ENCODE peak calls at places on chromosome 14, in four cellular contexts. K is tibial nerve, E is stomach, L is A549. M is an unnamed sample.

GRCh38 chr14:99275222-99275584 is 3.2 kb upstream of the BCL11B start:
- DNase-seq in K (no peak), E (no peak), L (no peak), M (no peak)

GRCh38 chr14:45492876-45493275 is 239.9 kb upstream of the MIS18BP1 start:
- DNase-seq in K (no peak), E (no peak), L (no peak), M (no peak)

GRCh38 chr14:59148334-59148900 is 40.0 kb upstream of the DAAM1 start:
- DNase-seq in K (no peak), E (no peak), L (no peak), M (no peak)

GRCh38 chr14:89899917-89900680 is 54.4 kb downstream of the EFCAB11 start:
- DNase-seq in K (no peak), E (no peak), L (no peak), M (no peak)

GRCh38 chr14:100739306-100739705 is 12.6 kb downstream of the DLK1 start:
- DNase-seq in K (no peak), E (no peak), L (no peak), M (no peak)

GRCh38 chr14:99189201-99189801 is 82.7 kb downstream of the BCL11B start:
- DNase-seq in K (no peak), E (no peak), L (no peak), M (no peak)

GRCh38 chr14:94462219-94462551 is 9.6 kb upstream of the SERPINA11 start:
- DNase-seq in K (no peak), E (no peak), L (no peak), M (no peak)

GRCh38 chr14:100438678-100439592 is 115.8 kb downstream of the SLC25A47 start:
- DNase-seq in K (no peak), E (peak), L (peak), M (no peak)

GRCh38 chr14:62532186-62532585 is 513.1 kb downstream of the KCNH5 start:
- DNase-seq in K (no peak), E (no peak), L (no peak), M (no peak)

GRCh38 chr14:36625014-36625413 is 36.6 kb upstream of the PAX9 start:
- DNase-seq in K (no peak), E (no peak), L (no peak), M (no peak)

GRCh38 chr14:55240526-55241178 is 30.6 kb upstream of the FBXO34 start:
- DNase-seq in K (no peak), E (no peak), L (no peak), M (peak)

GRCh38 chr14:31477248-31477647 is 10.6 kb downstream of the GPR33 start:
- DNase-seq in K (no peak), E (no peak), L (no peak), M (no peak)

GRCh38 chr14:23109769-23110168 is 5.0 kb upstream of the CIROP start:
- DNase-seq in K (no peak), E (no peak), L (no peak), M (no peak)

GRCh38 chr14:101926620-101927019 is 37.8 kb upstream of the DYNC1H1 start:
- DNase-seq in K (no peak), E (no peak), L (no peak), M (peak)

GRCh38 chr14:77804592-77804991 is 4.7 kb downstream of the ADCK1 start:
- DNase-seq in K (no peak), E (no peak), L (peak), M (no peak)

GRCh38 chr14:104085032-104085888 is at the start of gene ASPG:
- DNase-seq in K (no peak), E (peak), L (peak), M (no peak)

GRCh38 chr14:37668646-37669045 is 73.2 kb downstream of the TTC6 start:
- DNase-seq in K (no peak), E (no peak), L (no peak), M (no peak)

GRCh38 chr14:71371711-71372396 is 464.6 kb downstream of the PCNX1 start:
- DNase-seq in K (no peak), E (no peak), L (no peak), M (no peak)

GRCh38 chr14:96362071-96362964 is 823 bp downstream of the ATG2B start:
- DNase-seq in K (peak), E (peak), L (peak), M (peak)

GRCh38 chr14:86787782-86788181 is 1205.2 kb downstream of the GALC start:
- DNase-seq in K (no peak), E (no peak), L (no peak), M (no peak)

GRCh38 chr14:105257464-105257863 is 9.1 kb downstream of the BTBD6 start:
- DNase-seq in K (no peak), E (no peak), L (no peak), M (no peak)

GRCh38 chr14:41901089-41901488 is 294.4 kb downstream of the LRFN5 start:
- DNase-seq in K (no peak), E (no peak), L (no peak), M (no peak)

GRCh38 chr14:22545842-22546721 is 42.9 kb downstream of the DAD1 start:
- DNase-seq in K (no peak), E (no peak), L (no peak), M (no peak)

GRCh38 chr14:85531141-85531593 is 1.2 kb downstream of the FLRT2 start:
- DNase-seq in K (peak), E (peak), L (peak), M (peak)

GRCh38 chr14:95979339-95980042 is 59.7 kb upstream of the C14orf132 start:
- DNase-seq in K (no peak), E (no peak), L (no peak), M (no peak)

GRCh38 chr14:26008290-26008689 is 589.5 kb downstream of the NOVA1 start:
- DNase-seq in K (no peak), E (no peak), L (no peak), M (no peak)

GRCh38 chr14:34857689-34858449 is 17.3 kb downstream of the BAZ1A start:
- DNase-seq in K (no peak), E (no peak), L (no peak), M (no peak)

GRCh38 chr14:31944256-31945073 is 132.6 kb upstream of the ARHGAP5 start:
- DNase-seq in K (no peak), E (peak), L (peak), M (no peak)

GRCh38 chr14:91315844-91316267 is 71.4 kb upstream of the GPR68 start:
- DNase-seq in K (no peak), E (peak), L (no peak), M (no peak)

GRCh38 chr14:54182419-54183040 is 214.3 kb upstream of the CDKN3 start:
- DNase-seq in K (no peak), E (no peak), L (no peak), M (no peak)

GRCh38 chr14:98906123-98906995 is 365.6 kb downstream of the BCL11B start:
- DNase-seq in K (peak), E (no peak), L (peak), M (peak)

GRCh38 chr14:75435473-75435872 is 7.7 kb downstream of the JDP2 start:
- DNase-seq in K (no peak), E (no peak), L (no peak), M (no peak)

GRCh38 chr14:21084988-21085853 is 13.2 kb downstream of the ZNF219 start:
- DNase-seq in K (no peak), E (peak), L (no peak), M (no peak)

GRCh38 chr14:21086908-21087293 is 11.6 kb downstream of the ZNF219 start:
- DNase-seq in K (no peak), E (no peak), L (no peak), M (no peak)

GRCh38 chr14:21081521-21082184 is 11.5 kb downstream of the ARHGEF40 start:
- DNase-seq in K (no peak), E (no peak), L (no peak), M (no peak)

GRCh38 chr14:21084396-21084795 is 14.1 kb downstream of the ZNF219 start:
- DNase-seq in K (no peak), E (no peak), L (no peak), M (no peak)

DNA sequence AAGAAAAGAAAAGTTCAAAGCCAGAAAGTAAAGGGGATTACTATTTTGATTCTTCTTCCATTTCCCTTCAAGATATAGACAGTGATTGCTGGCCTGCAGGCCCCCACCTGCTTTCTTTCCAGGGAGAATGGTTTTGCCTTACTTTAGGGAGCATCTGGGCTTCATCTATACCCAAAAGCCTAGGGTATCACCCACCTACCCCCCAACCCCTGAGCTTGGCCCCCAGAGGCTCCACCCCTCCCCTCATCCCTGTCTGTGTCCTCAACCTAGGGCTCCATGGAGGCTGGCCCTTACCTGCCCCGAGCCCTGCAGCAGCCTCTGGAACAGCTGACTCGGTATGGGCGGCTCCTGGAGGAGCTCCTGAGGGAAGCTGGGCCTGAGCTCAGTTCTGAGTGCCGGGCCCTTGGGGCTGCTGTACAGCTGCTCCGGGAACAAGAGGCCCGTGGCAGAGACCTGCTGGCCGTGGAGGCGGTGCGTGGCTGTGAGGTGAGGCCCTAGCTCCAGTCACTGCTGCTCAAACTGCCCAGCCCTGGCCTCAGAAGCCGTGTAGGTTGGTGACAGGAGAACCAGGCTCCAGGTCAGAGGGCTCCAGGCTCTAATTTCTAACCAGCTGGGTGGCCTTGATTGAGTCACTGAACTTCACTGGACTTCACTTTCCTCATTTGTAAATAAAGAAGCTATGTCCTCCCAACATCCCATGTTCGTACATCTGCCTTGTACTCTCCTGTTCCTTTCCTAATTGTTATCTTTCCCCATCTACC is 13.6 kb downstream of the ARHGEF40 start:
- DNase-seq in K (no peak), E (no peak), L (no peak), M (no peak)
- TF ChIP-seq POLR2A in K (no peak), E (no peak), L (no peak), M (no peak)

DNA sequence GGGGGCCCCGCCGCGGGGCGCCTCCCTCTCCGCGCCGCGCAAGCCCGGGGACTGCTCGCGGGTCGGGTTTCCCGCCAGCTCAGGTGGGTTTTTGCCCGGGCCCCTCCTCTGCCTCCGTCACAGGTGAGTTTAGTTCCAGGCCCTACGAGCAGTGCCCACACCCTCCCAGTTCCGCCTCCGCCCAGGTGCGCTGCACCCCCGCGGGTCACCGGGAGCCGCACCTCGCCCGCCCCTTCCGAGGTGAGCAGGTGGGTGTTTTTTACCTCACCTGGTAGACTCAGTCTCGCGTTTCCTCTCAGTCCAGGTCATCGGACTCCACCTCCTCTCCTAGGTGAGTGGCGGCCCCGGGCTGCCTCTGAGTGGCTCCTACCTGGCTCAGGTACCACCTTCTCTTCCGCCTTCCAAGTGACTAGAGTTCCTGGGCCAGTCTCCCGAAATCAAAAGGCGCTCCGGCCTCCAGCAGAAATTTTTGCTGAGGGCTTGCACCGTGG is at the start of gene TMEM30B:
- DNase-seq in K (no peak), E (peak), L (no peak), M (no peak)
- TF ChIP-seq POLR2A in K (no peak), E (no peak), L (no peak), M (no peak)

DNA sequence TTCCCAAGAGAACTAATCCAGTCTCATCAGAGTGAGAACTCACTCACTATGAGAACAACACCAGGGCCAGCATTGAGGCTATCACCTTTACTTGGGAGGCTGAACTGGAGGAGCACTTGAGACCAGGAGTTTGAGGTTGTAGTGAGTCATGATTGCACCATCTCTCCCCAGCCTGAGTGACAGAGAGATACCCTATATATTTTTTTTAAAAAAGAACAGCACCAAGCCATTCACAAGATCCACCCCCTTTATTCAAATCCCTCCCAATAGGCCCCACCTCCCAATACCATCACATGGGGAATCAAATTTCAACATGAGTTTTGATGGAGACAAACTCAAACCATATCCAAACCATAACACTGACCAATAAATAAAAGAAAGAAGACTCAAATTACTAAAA is 3.7 kb upstream of the TMX1 start:
- DNase-seq in K (no peak), E (no peak), L (no peak), M (no peak)
- TF ChIP-seq POLR2A in K (no peak), E (no peak), L (no peak), M (no peak)

DNA sequence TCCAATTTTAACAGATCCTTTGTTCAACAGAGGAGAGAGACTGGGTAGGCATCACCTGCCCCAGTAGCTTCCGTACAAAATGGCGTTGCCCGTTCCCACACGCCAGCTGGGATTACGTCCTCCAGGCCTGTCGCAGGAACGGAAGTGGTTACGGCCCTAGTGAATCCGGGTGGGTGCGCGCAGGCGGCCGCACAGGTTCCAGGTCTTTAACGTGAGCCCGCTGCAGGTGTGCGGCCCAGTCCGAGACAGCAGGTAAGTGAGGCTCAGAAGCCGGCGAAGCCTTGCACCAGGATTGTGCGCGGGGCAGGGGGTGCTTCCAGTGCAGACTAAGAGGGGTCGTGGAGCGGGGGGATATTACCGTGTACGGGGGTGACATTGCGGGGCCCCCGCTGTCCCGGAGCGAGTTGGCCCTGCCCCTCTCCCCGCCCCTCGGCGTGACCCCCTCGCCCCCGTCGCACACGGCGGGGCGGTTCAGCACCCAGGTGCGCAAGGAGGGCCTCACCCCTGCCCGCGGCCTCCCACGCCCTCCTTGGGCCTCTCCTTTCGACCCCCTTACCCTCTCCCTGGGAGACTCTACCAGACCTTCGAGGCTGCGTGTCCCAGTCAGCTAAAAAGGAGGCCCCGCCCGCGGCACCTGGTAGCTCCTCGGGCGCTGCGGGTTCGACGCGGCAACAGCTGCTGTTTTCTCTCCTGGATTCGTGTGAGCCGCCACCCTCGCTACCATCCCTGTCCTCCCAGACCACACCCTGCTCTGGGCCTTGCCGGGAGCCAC is at the start of gene EXD2:
- DNase-seq in K (peak), E (peak), L (peak), M (peak)
- TF ChIP-seq POLR2A in K (no peak), E (no peak), L (peak), M (peak)

DNA sequence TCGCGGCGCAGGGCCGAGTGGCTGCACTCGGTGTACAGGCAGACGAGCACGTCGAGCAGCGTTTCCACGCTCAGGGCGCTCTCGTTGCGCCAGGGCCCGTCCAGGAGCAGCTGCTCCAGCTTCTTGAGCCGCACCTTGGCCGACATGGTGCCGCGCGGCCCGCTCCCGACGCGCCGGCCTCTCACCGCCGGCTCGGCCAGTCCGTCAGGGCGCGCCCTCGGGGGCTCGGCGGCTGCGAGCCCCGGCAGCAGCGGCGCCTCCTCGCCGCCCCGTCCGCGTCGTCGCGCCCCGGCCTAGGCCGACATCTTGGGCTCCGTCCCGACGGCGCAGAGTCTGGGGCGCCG is 349 bp downstream of the CDC42BPB start:
- DNase-seq in K (no peak), E (no peak), L (no peak), M (no peak)
- TF ChIP-seq POLR2A in K (no peak), E (no peak), L (peak), M (peak)

DNA sequence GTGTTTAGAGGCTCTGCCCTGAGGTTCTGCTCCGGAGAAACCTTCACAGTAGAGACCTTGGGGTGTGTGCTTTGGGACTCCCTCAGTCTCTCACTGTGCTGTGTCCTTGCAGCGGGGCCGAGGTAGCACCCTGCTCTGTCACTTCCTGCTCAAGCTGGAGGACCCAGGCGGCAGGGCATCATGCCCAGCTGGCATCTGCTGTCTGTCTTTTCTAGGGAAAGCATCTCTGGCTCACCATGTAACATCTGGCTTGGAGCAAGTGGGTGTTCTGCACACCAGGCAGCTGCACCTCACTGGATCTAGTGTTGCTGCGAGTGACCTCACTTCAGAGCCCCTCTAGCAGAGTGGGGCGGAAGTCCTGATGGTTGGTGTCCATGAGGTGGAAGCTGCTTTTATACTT is 124.5 kb downstream of the ESRRB start:
- DNase-seq in K (no peak), E (no peak), L (no peak), M (no peak)
- TF ChIP-seq POLR2A in K (no peak), E (no peak), L (no peak), M (no peak)

GRCh38 chr14:56280843-56281242 is 162.6 kb downstream of the PELI2 start:
- DNase-seq in K (no peak), E (no peak), L (peak), M (no peak)
- TF ChIP-seq POLR2A in K (no peak), E (no peak), L (no peak), M (no peak)

M was measured in gastrocnemius medialis.